ENCODE peak calls at places on chromosomes 3 and 15, in four cellular contexts. Z, Q, L and C are unnamed samples. For H3K9me3, the result is how much of the 10 kb centered on the place peaks cover.

GRCh38 chr3:174441588-174442316 is 417.4 kb upstream of the NAALADL2 start:
- DNase-seq in L (no peak), Q (peak), Z (no peak), C (no peak)

GRCh38 chr15:45094358-45094730 is 19.6 kb downstream of the DUOX2 start:
- DNase-seq in Q (peak), Z (no peak), L (no peak), C (no peak)

GRCh38 chr15:74170845-74171578 is 2.5 kb upstream of the ISLR start:
- DNase-seq in Q (no peak), Z (peak), L (no peak), C (peak)

GRCh38 chr3:139541156-139541897 is 1.8 kb upstream of the RBP1 start:
- DNase-seq in Q (no peak), L (no peak), Z (no peak), C (no peak)

GRCh38 chr3:41450416-41451231 is 251.3 kb downstream of the CTNNB1 start:
- DNase-seq in Q (no peak), L (no peak), Z (no peak), C (no peak)

GRCh38 chr3:197302696-197303341 is 4.4 kb upstream of the DLG1 start:
- DNase-seq in Z (peak), L (no peak), Q (peak), C (no peak)

GRCh38 chr3:159175391-159175725 is 373.5 kb downstream of the MFSD1 start:
- DNase-seq in Q (no peak), L (no peak), Z (no peak), C (no peak)

GRCh38 chr3:55951371-55951770 is 464.3 kb upstream of the WNT5A start:
- DNase-seq in Z (no peak), Q (no peak), L (no peak), C (no peak)

GRCh38 chr3:36867810-36868209 is 77.0 kb downstream of the TRANK1 start:
- DNase-seq in Z (no peak), Q (no peak), L (no peak), C (no peak)

DNA sequence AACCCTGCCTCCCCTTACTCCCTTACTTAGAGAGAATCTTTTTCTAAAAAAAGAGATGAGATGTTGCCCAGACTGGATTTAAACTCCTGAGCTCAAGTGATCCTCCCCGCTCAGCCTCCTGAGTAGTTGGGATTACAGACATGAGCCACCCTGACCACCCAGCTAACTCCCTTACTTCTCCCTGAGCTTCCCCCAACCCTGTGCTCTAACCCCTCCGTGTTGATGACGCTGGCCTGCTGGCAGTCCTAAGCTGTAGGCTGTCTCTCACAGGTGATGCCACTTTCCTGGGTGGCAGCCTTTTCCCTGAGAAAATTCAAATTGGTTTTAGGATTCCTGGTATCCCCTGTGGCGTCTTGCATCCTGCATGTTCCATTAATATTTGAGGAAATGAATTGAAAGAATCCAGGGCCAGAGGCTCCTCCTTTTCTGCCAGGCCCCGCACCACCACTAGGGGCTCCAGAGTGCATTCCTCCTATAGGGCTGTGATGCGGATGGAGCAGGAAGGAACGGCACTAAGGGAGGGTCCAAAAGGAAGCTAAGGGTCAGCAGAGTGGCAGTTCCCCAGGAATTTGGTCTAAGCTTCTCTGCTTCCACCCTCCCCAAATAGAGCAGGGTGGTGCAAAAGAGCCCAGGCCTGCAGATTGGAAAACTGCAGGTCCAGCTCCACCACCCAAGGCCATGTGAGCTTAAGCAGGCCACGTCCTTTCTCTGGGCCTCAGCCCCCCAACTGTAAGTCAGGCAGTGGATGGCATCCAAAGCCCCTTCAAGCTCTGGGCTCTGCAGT is 101.1 kb downstream of the DAPK2 start:
- DNase-seq in Z (peak), L (peak), Q (peak), C (peak)
- H2AFZ ChIP-seq in Z (no peak), L (peak), Q (no peak), C (no peak)

GRCh38 chr3:622314-622713 is 425.8 kb downstream of the CHL1 start:
- DNase-seq in Z (no peak), Q (no peak), L (no peak), C (no peak)

GRCh38 chr3:623914-624545 is 427.5 kb downstream of the CHL1 start:
- DNase-seq in L (no peak), Q (no peak), Z (no peak), C (no peak)

GRCh38 chr3:621714-622113 is 425.2 kb downstream of the CHL1 start:
- DNase-seq in L (no peak), Q (no peak), Z (no peak), C (no peak)
- H3K9me3 ChIP-seq in L (under half), Q (under half), Z (under half), C (under half)

GRCh38 chr3:171231361-171231760 is 204.8 kb upstream of the SLC2A2 start:
- DNase-seq in Z (no peak), Q (no peak), L (no peak), C (no peak)
- H2AFZ ChIP-seq in Z (no peak), Q (no peak), L (no peak), C (no peak)

DNA sequence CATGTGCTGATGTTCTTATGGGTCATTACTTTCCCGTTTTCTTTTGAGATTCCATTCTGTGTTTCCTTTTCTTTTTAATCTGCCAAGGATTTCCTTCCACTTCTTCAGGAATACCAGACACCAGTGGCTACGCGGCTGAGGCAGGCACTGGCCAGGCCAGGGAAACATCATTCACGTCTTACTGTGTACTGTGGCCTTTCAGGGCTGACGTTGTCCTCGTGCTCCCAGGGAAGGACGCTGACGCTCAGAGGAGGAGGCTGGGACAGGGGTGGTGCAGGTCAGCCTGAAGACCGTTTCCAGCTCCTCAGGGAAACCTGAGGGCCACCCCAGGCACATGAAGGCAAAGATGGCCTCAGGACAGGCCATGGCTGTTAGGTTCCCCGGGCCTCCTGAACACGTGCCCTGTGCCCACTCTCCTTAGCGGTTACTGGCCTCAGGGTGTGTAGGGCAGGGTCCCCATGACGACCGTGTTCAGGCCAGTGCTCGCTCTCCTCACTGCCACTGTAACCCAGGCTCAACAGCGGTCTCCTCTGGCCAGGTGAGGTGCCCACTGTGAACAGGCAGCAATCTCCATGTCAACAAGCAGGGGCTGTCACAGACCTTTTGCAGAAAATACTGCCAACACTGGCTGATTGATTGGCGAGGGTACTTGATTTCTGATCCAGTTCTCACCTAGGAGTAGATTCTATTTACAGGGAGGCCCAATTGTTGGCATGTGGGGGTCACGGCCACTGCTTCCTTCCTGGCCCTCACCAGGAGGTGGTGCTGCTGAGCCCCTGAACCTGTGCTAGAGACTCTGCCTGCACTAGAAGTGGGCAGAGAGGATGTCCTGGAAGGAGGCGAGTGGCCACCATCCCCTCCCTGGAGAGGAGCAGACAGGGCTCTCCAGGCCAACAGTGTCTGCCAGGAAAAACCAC is 169.5 kb downstream of the ATP10A start:
- DNase-seq in L (peak), Q (peak), Z (no peak), C (peak)
- H3K9me3 ChIP-seq in L (under half), Q (under half), Z (under half), C (under half)

DNA sequence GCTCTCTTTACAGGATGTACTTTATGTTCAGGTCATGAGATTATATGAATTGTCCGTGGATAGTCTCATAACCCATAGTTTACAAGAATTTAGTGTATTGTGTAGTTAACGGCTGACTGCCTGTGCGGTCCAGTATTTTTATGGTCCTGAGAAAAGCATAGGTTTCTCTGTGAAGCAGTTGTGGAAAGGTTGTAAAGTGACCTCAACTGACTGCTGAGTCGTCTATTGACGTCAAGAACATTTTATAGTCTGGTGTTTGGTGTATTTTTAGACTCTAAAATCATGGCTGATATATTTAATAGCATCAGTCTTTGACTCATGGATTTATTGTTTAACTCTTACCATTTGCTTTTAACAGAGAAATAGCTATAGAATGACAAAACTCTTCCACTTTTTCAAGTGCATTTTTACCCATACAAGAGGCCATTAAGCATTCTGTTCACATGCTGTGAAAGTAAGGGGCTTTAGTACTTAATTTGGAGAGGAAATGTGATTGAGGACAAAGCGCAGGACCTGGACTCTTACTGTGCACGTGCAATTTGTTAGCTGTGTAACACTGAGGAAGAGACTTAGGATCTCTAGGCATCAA is 240.7 kb downstream of the NFKBIZ start:
- DNase-seq in Z (no peak), L (no peak), Q (peak), C (no peak)
- H2AFZ ChIP-seq in Z (peak), L (no peak), Q (no peak), C (no peak)

DNA sequence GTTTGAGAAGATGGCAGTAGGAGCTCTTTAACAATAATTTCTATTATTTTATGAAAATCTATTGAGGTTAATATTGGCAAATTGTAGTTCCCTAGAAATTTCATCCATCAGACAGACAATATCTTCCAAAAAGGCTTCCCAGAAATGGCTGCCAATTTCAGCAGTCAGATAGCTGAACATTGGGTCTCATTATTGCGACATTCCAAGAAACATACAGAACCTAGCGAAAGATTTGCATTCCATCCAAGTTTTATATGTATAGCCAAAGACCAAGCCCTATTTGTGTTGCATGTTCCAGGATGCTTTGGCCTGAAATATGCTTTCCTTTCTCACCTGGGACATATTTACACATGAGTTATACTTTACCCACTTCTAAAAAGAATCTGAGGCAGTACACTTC is 24.5 kb downstream of the ACP3 start:
- DNase-seq in L (no peak), Q (no peak), Z (no peak), C (no peak)
- H3K9me3 ChIP-seq in L (under half), Q (under half), Z (under half), C (under half)

DNA sequence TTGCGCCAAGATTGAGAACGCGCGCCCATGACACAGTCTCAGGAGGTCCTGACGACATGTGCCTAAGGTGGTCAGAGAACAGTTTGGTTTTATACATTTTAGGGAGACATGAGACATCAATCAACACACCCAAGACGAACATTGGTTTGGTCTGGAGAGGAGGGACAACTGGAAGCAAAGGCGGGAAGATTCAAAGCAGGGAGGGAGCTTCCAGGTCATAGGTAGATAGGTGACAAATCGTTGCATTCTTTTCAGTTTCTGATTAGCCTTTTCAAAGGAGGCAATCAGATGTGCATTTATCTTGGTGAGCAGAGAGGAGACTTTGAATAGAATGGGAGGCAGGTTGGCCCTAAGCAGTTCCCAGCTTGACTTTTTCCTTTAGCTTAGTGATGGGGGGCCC is 828.4 kb upstream of the DPPA4 start:
- DNase-seq in L (no peak), Z (no peak), Q (no peak), C (peak)
- H2AFZ ChIP-seq in L (no peak), Z (peak), Q (peak), C (no peak)

GRCh38 chr15:58703610-58704009 is 45.9 kb downstream of the ADAM10 start:
- DNase-seq in L (no peak), Z (no peak), Q (no peak), C (no peak)
- H3K9me3 ChIP-seq in L (under half), Z (under half), Q (under half), C (under half)